ENCODE peak calls at places on chromosome 15, in five cellular contexts. One of them, this sample, is unnamed.

GRCh38 chr15:98076021-98076816 is 115.7 kb downstream of the ARRDC4 start:
- DNase-seq in stimulated activated CD4-positive, alpha-beta T cell treated with anti-CD3 and anti-CD28 coated beads, Interleukin-12 subunit alpha, Interleukin-12 subunit beta, amount 100 ng/mL, for 24 hours: no peak
- DNase-seq in AG09319: peak; percentile 46
- DNase-seq in NT2/D1: no peak
- DNase-seq in T-helper 9 cell: no peak
- DNase-seq in this sample: no peak

GRCh38 chr15:101038327-101039003 is 119.3 kb downstream of the LRRK1 start:
- DNase-seq in AG09319: no peak
- DNase-seq in NT2/D1: no peak
- DNase-seq in stimulated activated CD4-positive, alpha-beta T cell treated with anti-CD3 and anti-CD28 coated beads, Interleukin-12 subunit alpha, Interleukin-12 subunit beta, amount 100 ng/mL, for 24 hours: no peak
- DNase-seq in T-helper 9 cell: no peak
- DNase-seq in this sample: no peak

GRCh38 chr15:90650117-90650955 is 66.8 kb upstream of the BLM start:
- DNase-seq in NT2/D1: no peak
- DNase-seq in stimulated activated CD4-positive, alpha-beta T cell treated with anti-CD3 and anti-CD28 coated beads, Interleukin-12 subunit alpha, Interleukin-12 subunit beta, amount 100 ng/mL, for 24 hours: no peak
- DNase-seq in T-helper 9 cell: no peak
- DNase-seq in AG09319: no peak
- DNase-seq in this sample: no peak

GRCh38 chr15:42152921-42153680 is 3.3 kb downstream of the PLA2G4F start:
- DNase-seq in stimulated activated CD4-positive, alpha-beta T cell treated with anti-CD3 and anti-CD28 coated beads, Interleukin-12 subunit alpha, Interleukin-12 subunit beta, amount 100 ng/mL, for 24 hours: no peak
- DNase-seq in AG09319: no peak
- DNase-seq in T-helper 9 cell: no peak
- DNase-seq in NT2/D1: no peak
- DNase-seq in this sample: no peak

GRCh38 chr15:48644498-48644826 is 1.0 kb downstream of the FBN1 start:
- DNase-seq in T-helper 9 cell: no peak
- DNase-seq in stimulated activated CD4-positive, alpha-beta T cell treated with anti-CD3 and anti-CD28 coated beads, Interleukin-12 subunit alpha, Interleukin-12 subunit beta, amount 100 ng/mL, for 24 hours: no peak
- DNase-seq in AG09319: no peak
- DNase-seq in NT2/D1: no peak
- DNase-seq in this sample: no peak

GRCh38 chr15:50241684-50242450 is 23.7 kb downstream of the HDC start:
- DNase-seq in T-helper 9 cell: no peak
- DNase-seq in NT2/D1: no peak
- DNase-seq in AG09319: no peak
- DNase-seq in stimulated activated CD4-positive, alpha-beta T cell treated with anti-CD3 and anti-CD28 coated beads, Interleukin-12 subunit alpha, Interleukin-12 subunit beta, amount 100 ng/mL, for 24 hours: no peak
- DNase-seq in this sample: no peak

GRCh38 chr15:44775923-44776322 is 39.6 kb downstream of the TRIM69 start:
- DNase-seq in stimulated activated CD4-positive, alpha-beta T cell treated with anti-CD3 and anti-CD28 coated beads, Interleukin-12 subunit alpha, Interleukin-12 subunit beta, amount 100 ng/mL, for 24 hours: no peak
- DNase-seq in AG09319: no peak
- DNase-seq in T-helper 9 cell: no peak
- DNase-seq in NT2/D1: no peak
- DNase-seq in this sample: no peak

GRCh38 chr15:59274126-59274970 is 67.7 kb downstream of the LDHAL6B start:
- DNase-seq in T-helper 9 cell: no peak
- DNase-seq in AG09319: no peak
- DNase-seq in NT2/D1: no peak
- DNase-seq in stimulated activated CD4-positive, alpha-beta T cell treated with anti-CD3 and anti-CD28 coated beads, Interleukin-12 subunit alpha, Interleukin-12 subunit beta, amount 100 ng/mL, for 24 hours: no peak
- DNase-seq in this sample: no peak

GRCh38 chr15:33547876-33548275 is 237.1 kb downstream of the RYR3 start:
- DNase-seq in AG09319: no peak
- DNase-seq in NT2/D1: peak; percentile 54
- DNase-seq in T-helper 9 cell: no peak
- DNase-seq in stimulated activated CD4-positive, alpha-beta T cell treated with anti-CD3 and anti-CD28 coated beads, Interleukin-12 subunit alpha, Interleukin-12 subunit beta, amount 100 ng/mL, for 24 hours: no peak
- DNase-seq in this sample: no peak

GRCh38 chr15:88894819-88895767 is at the start of gene HAPLN3:
- DNase-seq in AG09319: no peak
- DNase-seq in T-helper 9 cell: peak; percentile 40
- DNase-seq in NT2/D1: no peak
- DNase-seq in stimulated activated CD4-positive, alpha-beta T cell treated with anti-CD3 and anti-CD28 coated beads, Interleukin-12 subunit alpha, Interleukin-12 subunit beta, amount 100 ng/mL, for 24 hours: peak; percentile 47
- DNase-seq in this sample: peak; percentile 49

GRCh38 chr15:37135225-37135624 is 34.9 kb upstream of the MEIS2 start:
- DNase-seq in T-helper 9 cell: no peak
- DNase-seq in NT2/D1: no peak
- DNase-seq in AG09319: no peak
- DNase-seq in stimulated activated CD4-positive, alpha-beta T cell treated with anti-CD3 and anti-CD28 coated beads, Interleukin-12 subunit alpha, Interleukin-12 subunit beta, amount 100 ng/mL, for 24 hours: no peak
- DNase-seq in this sample: peak; percentile 6

GRCh38 chr15:63466378-63467192 is 37.8 kb upstream of the USP3 start:
- DNase-seq in T-helper 9 cell: peak; percentile 21
- DNase-seq in stimulated activated CD4-positive, alpha-beta T cell treated with anti-CD3 and anti-CD28 coated beads, Interleukin-12 subunit alpha, Interleukin-12 subunit beta, amount 100 ng/mL, for 24 hours: no peak
- DNase-seq in NT2/D1: peak; percentile 59
- DNase-seq in AG09319: no peak
- DNase-seq in this sample: peak; percentile 75

GRCh38 chr15:71333839-71334238 is 218.6 kb downstream of the THSD4 start:
- DNase-seq in stimulated activated CD4-positive, alpha-beta T cell treated with anti-CD3 and anti-CD28 coated beads, Interleukin-12 subunit alpha, Interleukin-12 subunit beta, amount 100 ng/mL, for 24 hours: no peak
- DNase-seq in AG09319: no peak
- DNase-seq in NT2/D1: no peak
- DNase-seq in T-helper 9 cell: no peak
- DNase-seq in this sample: no peak

GRCh38 chr15:48641416-48641815 is 4.1 kb downstream of the FBN1 start:
- DNase-seq in T-helper 9 cell: no peak
- DNase-seq in stimulated activated CD4-positive, alpha-beta T cell treated with anti-CD3 and anti-CD28 coated beads, Interleukin-12 subunit alpha, Interleukin-12 subunit beta, amount 100 ng/mL, for 24 hours: no peak
- DNase-seq in AG09319: no peak
- DNase-seq in NT2/D1: no peak
- DNase-seq in this sample: no peak

GRCh38 chr15:34610388-34610787 is 26.9 kb upstream of the GOLGA8B start:
- DNase-seq in NT2/D1: no peak
- DNase-seq in AG09319: no peak
- DNase-seq in T-helper 9 cell: no peak
- DNase-seq in stimulated activated CD4-positive, alpha-beta T cell treated with anti-CD3 and anti-CD28 coated beads, Interleukin-12 subunit alpha, Interleukin-12 subunit beta, amount 100 ng/mL, for 24 hours: no peak
- DNase-seq in this sample: no peak